ENCODE peak calls at places on chromosomes 13 and 19, in nine cellular contexts. I is AG09319, N is G401, F is amniotic stem cell, G is NCI-H446 treated with DMSO at 0.1 percent for 48 hours, J is endodermal cell, K is HT-29, Z is Right ventricle myocardium superior, L is lung. B is an unnamed sample.
A peak's percentile ranks its signal among the peaks of the same experiment; 100 is the strongest.

GRCh38 chr13:71758823-71759222 is 108.2 kb downstream of the DACH1 start:
- DNase-seq in I (no peak), N (no peak), F (no peak), G (no peak), J (no peak), K (no peak), Z (no peak), L (no peak), B (no peak)

GRCh38 chr19:7652061-7652641 is 15.2 kb downstream of the STXBP2 start:
- DNase-seq in I (peak; percentile 30), N (peak; percentile 79), F (peak; percentile 6), G (peak; percentile 16), J (peak; percentile 95), K (peak; percentile 67), Z (peak; percentile 89), L (peak; percentile 91), B (peak; percentile 59)

GRCh38 chr19:7830272-7830771 is 304 bp downstream of the EVI5L start:
- DNase-seq in I (no peak), N (no peak), F (no peak), G (no peak), J (no peak), K (no peak), Z (no peak), L (no peak), B (no peak)

GRCh38 chr13:105272660-105273631 is 1262.5 kb downstream of the EFNB2 start:
- DNase-seq in I (no peak), N (no peak), F (no peak), G (no peak), J (no peak), K (no peak), Z (no peak), L (no peak), B (no peak)

GRCh38 chr19:10888421-10888866 is 17.1 kb downstream of the CARM1 start:
- DNase-seq in I (no peak), N (no peak), F (no peak), G (no peak), J (peak; percentile 75), K (no peak), Z (no peak), L (no peak), B (no peak)

GRCh38 chr13:81058916-81059290 is 718.0 kb upstream of the SPRY2 start:
- DNase-seq in I (no peak), N (no peak), F (no peak), G (no peak), J (no peak), K (no peak), Z (no peak), L (no peak), B (no peak)

GRCh38 chr19:18896421-18896841 is 473 bp upstream of the CERS1 start:
- DNase-seq in I (no peak), N (peak; percentile 37), F (no peak), G (no peak), J (peak; percentile 67), K (peak; percentile 8), Z (no peak), L (no peak), B (peak; percentile 55)

GRCh38 chr13:80011448-80012212 is 329.3 kb downstream of the SPRY2 start:
- DNase-seq in I (no peak), N (peak; percentile 93), F (no peak), G (no peak), J (no peak), K (no peak), Z (no peak), L (no peak), B (no peak)

GRCh38 chr13:97043302-97043701 is 49.0 kb upstream of the OXGR1 start:
- DNase-seq in I (peak; percentile 31), N (no peak), F (no peak), G (no peak), J (no peak), K (no peak), Z (no peak), L (no peak), B (no peak)

GRCh38 chr19:17965370-17966114 is 1.4 kb upstream of the KCNN1 start:
- DNase-seq in I (no peak), N (no peak), F (no peak), G (no peak), J (no peak), K (no peak), Z (no peak), L (no peak), B (no peak)

GRCh38 chr19:40143612-40144011 is 47.6 kb upstream of the MAP3K10 start:
- DNase-seq in I (no peak), N (no peak), F (no peak), G (no peak), J (no peak), K (no peak), Z (peak; percentile 53), L (no peak), B (no peak)

GRCh38 chr13:44131069-44131614 is 242.5 kb upstream of the SERP2 start:
- DNase-seq in I (no peak), N (peak; percentile 64), F (no peak), G (no peak), J (no peak), K (no peak), Z (no peak), L (no peak), B (no peak)

GRCh38 chr19:51461723-51462161 is 3.5 kb upstream of the SIGLEC8 start:
- DNase-seq in I (no peak), N (no peak), F (no peak), G (no peak), J (no peak), K (no peak), Z (no peak), L (no peak), B (no peak)

GRCh38 chr13:75263741-75264407 is 218.1 kb downstream of the TBC1D4 start:
- DNase-seq in I (peak; percentile 15), N (no peak), F (no peak), G (no peak), J (no peak), K (no peak), Z (no peak), L (no peak), B (no peak)

GRCh38 chr13:110498327-110498726 is 63.2 kb downstream of the RAB20 start:
- DNase-seq in I (no peak), N (no peak), F (no peak), G (no peak), J (no peak), K (no peak), Z (no peak), L (no peak), B (no peak)

GRCh38 chr13:61187471-61187870 is 228.2 kb downstream of the PCDH20 start:
- DNase-seq in I (no peak), N (no peak), F (no peak), G (no peak), J (no peak), K (peak; percentile 18), Z (no peak), L (no peak), B (no peak)

GRCh38 chr19:3575260-3575741 is 2.6 kb downstream of the HMG20B start:
- DNase-seq in I (no peak), N (peak; percentile 57), F (no peak), G (no peak), J (peak; percentile 91), K (peak; percentile 41), Z (no peak), L (no peak), B (peak; percentile 85)

GRCh38 chr19:17985037-17985818 is 18.3 kb downstream of the KCNN1 start:
- DNase-seq in I (no peak), N (no peak), F (no peak), G (no peak), J (no peak), K (no peak), Z (no peak), L (no peak), B (peak; percentile 52)

GRCh38 chr19:29886535-29886934 is 55.5 kb upstream of the URI1 start:
- DNase-seq in I (no peak), N (no peak), F (no peak), G (no peak), J (no peak), K (no peak), Z (no peak), L (no peak), B (no peak)

GRCh38 chr13:52738719-52739467 is 727 bp downstream of the CNMD start:
- DNase-seq in I (no peak), N (no peak), F (no peak), G (no peak), J (peak; percentile 87), K (no peak), Z (no peak), L (no peak), B (no peak)

GRCh38 chr19:51750381-51751124 is 1.1 kb downstream of the FPR1 start:
- DNase-seq in I (no peak), N (no peak), F (no peak), G (no peak), J (no peak), K (no peak), Z (no peak), L (no peak), B (no peak)

GRCh38 chr13:100506600-100507422 is 81.8 kb downstream of the GGACT start:
- DNase-seq in I (no peak), N (no peak), F (no peak), G (no peak), J (no peak), K (no peak), Z (no peak), L (no peak), B (no peak)

GRCh38 chr19:51607920-51608562 is 22.2 kb downstream of the SIGLEC5 start:
- DNase-seq in I (peak; percentile 7), N (peak; percentile 26), F (peak; percentile 45), G (no peak), J (peak; percentile 97), K (peak; percentile 96), Z (peak; percentile 91), L (peak; percentile 83), B (peak; percentile 62)

GRCh38 chr13:104318121-104318520 is 1251.9 kb upstream of the SLC10A2 start:
- DNase-seq in I (no peak), N (peak; percentile 25), F (no peak), G (peak; percentile 45), J (no peak), K (peak; percentile 63), Z (no peak), L (no peak), B (peak; percentile 54)

GRCh38 chr19:7654401-7654800 is 14.4 kb upstream of the RETN start:
- DNase-seq in I (no peak), N (no peak), F (no peak), G (no peak), J (no peak), K (no peak), Z (no peak), L (no peak), B (peak; percentile 75)

GRCh38 chr13:113595131-113595530 is 10.6 kb downstream of the TFDP1 start:
- DNase-seq in I (no peak), N (no peak), F (no peak), G (no peak), J (peak; percentile 9), K (no peak), Z (no peak), L (no peak), B (no peak)

GRCh38 chr13:110336108-110336507 is 29.0 kb downstream of the COL4A2 start:
- DNase-seq in I (no peak), N (no peak), F (no peak), G (no peak), J (no peak), K (no peak), Z (no peak), L (no peak), B (no peak)

GRCh38 chr19:23771348-23771747 is 12.7 kb upstream of the ZNF681 start:
- DNase-seq in I (no peak), N (no peak), F (no peak), G (no peak), J (no peak), K (no peak), Z (no peak), L (no peak), B (no peak)

GRCh38 chr13:95191821-95192220 is 109.4 kb downstream of the ABCC4 start:
- DNase-seq in I (peak; percentile 41), N (peak; percentile 29), F (peak; percentile 45), G (no peak), J (peak; percentile 97), K (peak; percentile 95), Z (peak; percentile 86), L (peak; percentile 79), B (peak; percentile 86)

GRCh38 chr13:105763851-105764250 is 771.6 kb downstream of the EFNB2 start:
- DNase-seq in I (no peak), N (no peak), F (no peak), G (no peak), J (no peak), K (no peak), Z (no peak), L (no peak), B (no peak)

GRCh38 chr13:75721307-75721706 is 85.2 kb downstream of the LMO7 start:
- DNase-seq in I (no peak), N (no peak), F (no peak), G (no peak), J (no peak), K (no peak), Z (no peak), L (no peak), B (no peak)

B was measured in SK-MEL-5.